ENCODE peak calls at places on chromosomes 7 and 10, in ten cellular contexts. I, X, E, B, U, W, K, J, Y and N are unnamed samples.
A peak's percentile ranks its signal among the peaks of the same experiment; 100 is the strongest.

GRCh38 chr7:46955526-46955925 is 626.4 kb downstream of the TNS3 start:
- DNase-seq in I (no peak), X (no peak), E (no peak), B (no peak), U (no peak), W (no peak), K (no peak), J (no peak), Y (no peak), N (no peak)

GRCh38 chr10:121069061-121069850 is 218.1 kb downstream of the WDR11 start:
- DNase-seq in I (no peak), X (no peak), E (no peak), B (no peak), U (no peak), W (no peak), K (no peak), J (no peak), Y (peak; percentile 62), N (peak; percentile 9)

GRCh38 chr7:132656846-132657776 is 80.8 kb upstream of the PLXNA4 start:
- DNase-seq in I (peak; percentile 8), X (no peak), E (no peak), B (peak; percentile 61), U (no peak), W (no peak), K (no peak), J (no peak), Y (peak; percentile 32), N (no peak)

GRCh38 chr7:66301737-66302136 is 96.6 kb downstream of the TPST1 start:
- DNase-seq in I (no peak), X (no peak), E (no peak), B (no peak), U (no peak), W (no peak), K (no peak), J (no peak), Y (no peak), N (no peak)

GRCh38 chr7:132646064-132646463 is 69.8 kb upstream of the PLXNA4 start:
- DNase-seq in I (no peak), X (no peak), E (no peak), B (peak; percentile 31), U (no peak), W (no peak), K (no peak), J (no peak), Y (no peak), N (no peak)

GRCh38 chr10:69292449-69292848 is 14.2 kb downstream of the HK1 start:
- DNase-seq in I (no peak), X (no peak), E (no peak), B (no peak), U (no peak), W (no peak), K (no peak), J (no peak), Y (no peak), N (no peak)

GRCh38 chr10:37495415-37495814 is 362.0 kb downstream of the ZNF248 start:
- DNase-seq in I (no peak), X (no peak), E (no peak), B (no peak), U (no peak), W (no peak), K (no peak), J (no peak), Y (peak; percentile 94), N (no peak)

GRCh38 chr7:41656357-41656756 is 46.5 kb downstream of the INHBA start:
- DNase-seq in I (peak; percentile 69), X (no peak), E (no peak), B (no peak), U (no peak), W (no peak), K (no peak), J (no peak), Y (no peak), N (peak; percentile 39)

GRCh38 chr10:47381427-47382379 is 2.4 kb downstream of the ZNF488 start:
- DNase-seq in I (no peak), X (no peak), E (no peak), B (no peak), U (no peak), W (peak; percentile 53), K (no peak), J (no peak), Y (no peak), N (no peak)

GRCh38 chr10:121952226-121952625 is 22.8 kb downstream of the NSMCE4A start:
- DNase-seq in I (peak; percentile 9), X (no peak), E (no peak), B (no peak), U (no peak), W (no peak), K (no peak), J (no peak), Y (no peak), N (peak; percentile 78)

GRCh38 chr10:133159950-133160812 is at the start of gene KNDC1:
- DNase-seq in I (peak; percentile 15), X (no peak), E (no peak), B (peak; percentile 75), U (no peak), W (no peak), K (peak; percentile 79), J (peak; percentile 49), Y (no peak), N (no peak)
- H3K4me3 ChIP-seq in I (peak within 1 kb of the TSS; percentile 33), X (peak within 1 kb of the TSS; percentile 58), E (peak within 1 kb of the TSS; percentile 69), B (peak within 1 kb of the TSS; percentile 80), U (no peak within 1 kb of the TSS), W (peak within 1 kb of the TSS; percentile 53), K (peak within 1 kb of the TSS; percentile 52), J (peak within 1 kb of the TSS; percentile 80), Y (peak within 1 kb of the TSS; percentile 38), N (no peak within 1 kb of the TSS)

GRCh38 chr7:158820656-158821055 is 8.7 kb downstream of the ESYT2 start:
- DNase-seq in I (peak; percentile 42), X (no peak), E (no peak), B (no peak), U (no peak), W (no peak), K (no peak), J (no peak), Y (peak; percentile 39), N (no peak)

GRCh38 chr7:158816995-158817394 is 12.3 kb downstream of the ESYT2 start:
- DNase-seq in I (no peak), X (no peak), E (no peak), B (no peak), U (no peak), W (no peak), K (no peak), J (no peak), Y (peak; percentile 86), N (no peak)

GRCh38 chr7:158819571-158820203 is 9.6 kb downstream of the ESYT2 start:
- DNase-seq in I (peak; percentile 64), X (peak; percentile 71), E (no peak), B (no peak), U (no peak), W (no peak), K (no peak), J (no peak), Y (no peak), N (no peak)

GRCh38 chr7:158816271-158816670 is 13.0 kb downstream of the ESYT2 start:
- DNase-seq in I (no peak), X (no peak), E (no peak), B (no peak), U (no peak), W (no peak), K (no peak), J (no peak), Y (no peak), N (no peak)

DNA sequence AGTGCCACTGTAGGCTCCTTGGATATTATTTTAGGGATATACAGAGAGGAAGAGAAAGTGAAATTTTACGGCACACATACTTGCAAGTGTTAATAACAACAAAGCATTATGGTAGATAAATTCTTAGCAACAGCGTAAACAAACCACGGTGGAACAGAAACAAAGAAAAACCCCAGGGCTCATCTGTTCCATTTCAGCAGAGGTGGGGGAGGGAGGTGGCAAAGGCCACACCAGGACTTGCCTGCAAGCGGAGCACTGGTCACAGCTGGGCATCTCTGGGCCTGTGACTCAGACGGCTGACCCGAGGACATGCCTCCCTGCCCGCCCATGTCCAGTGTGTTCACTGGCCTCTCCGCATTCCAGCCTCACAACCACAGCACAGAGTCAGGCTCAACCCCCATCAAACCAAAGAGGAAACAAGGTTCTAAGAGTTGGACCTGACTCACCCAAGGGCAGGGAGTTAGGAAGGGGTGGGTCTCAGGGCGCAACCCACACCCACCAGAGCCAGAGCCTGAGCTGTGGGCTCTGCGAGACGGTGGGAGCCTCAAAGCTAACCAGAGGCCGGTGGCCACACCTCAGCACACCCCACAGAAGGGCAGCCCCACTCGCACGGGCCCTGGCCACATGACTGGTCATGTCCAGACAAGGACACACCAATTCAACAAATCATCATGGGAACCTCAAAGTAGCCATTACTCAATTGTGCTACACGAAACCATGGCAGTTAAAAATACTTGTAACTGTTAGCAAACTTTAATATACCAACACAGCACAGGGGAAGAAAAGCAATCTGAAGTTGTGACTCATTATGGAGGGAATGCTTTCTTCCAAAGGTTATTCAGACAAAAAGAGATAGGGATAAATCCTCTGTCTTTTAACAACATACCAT is 10.7 kb downstream of the ESYT2 start:
- DNase-seq in I (peak; percentile 97), X (peak; percentile 83), E (peak; percentile 99), B (peak; percentile 64), U (peak; percentile 90), W (peak; percentile 97), K (peak; percentile 85), J (peak; percentile 89), Y (peak; percentile 92), N (peak; percentile 99)
- TF ChIP-seq CTCF in I (peak; percentile 11), X (no peak), E (peak; percentile 40), B (no peak), U (no peak), W (no peak), K (no peak), J (no peak), Y (no peak), N (no peak)

GRCh38 chr10:101063548-101064414 is 2.0 kb downstream of the KAZALD1 start:
- DNase-seq in I (no peak), X (no peak), E (no peak), B (peak; percentile 62), U (no peak), W (no peak), K (no peak), J (no peak), Y (no peak), N (no peak)
- H3K4me3 ChIP-seq in I (peak overlapping the region; percentile 25), X (no peak overlapping the region), E (peak overlapping the region; percentile 77), B (peak overlapping the region; percentile 87), U (no peak overlapping the region), W (peak overlapping the region; percentile 72), K (no peak overlapping the region), J (no peak overlapping the region), Y (peak overlapping the region; percentile 87), N (no peak overlapping the region)

GRCh38 chr7:15016315-15016667 is 113.7 kb upstream of the DGKB start:
- DNase-seq in I (no peak), X (no peak), E (no peak), B (no peak), U (no peak), W (no peak), K (no peak), J (no peak), Y (no peak), N (no peak)
- TF ChIP-seq CTCF in I (no peak), X (no peak), E (peak; percentile 43), B (no peak), U (no peak), W (no peak), K (no peak), J (no peak), Y (no peak), N (no peak)